ENCODE peak calls at places on chromosomes 6 and 20, in eight cellular contexts. U is kidney epithelial cell; V is omental fat pad; X is stimulated activated CD8-positive, alpha-beta memory T cell treated with anti-CD3 and anti-CD28 coated beads, Interleukin-4, amount 100 ng/mL, for 1 hour; M is NCI-H774; O is epithelial cell of esophagus; Y is GM19239; F is aorta. N is an unnamed sample.

GRCh38 chr6:156779206-156780116 is 2.3 kb downstream of the ARID1B start:
- DNase-seq in U (no peak), V (no peak), X (no peak), M (peak), O (peak), Y (peak), F (peak), N (peak)

GRCh38 chr6:41698350-41698781 is 37.0 kb downstream of the TFEB start:
- DNase-seq in U (peak), V (no peak), X (no peak), M (no peak), O (no peak), Y (no peak), F (no peak), N (no peak)

GRCh38 chr20:56343861-56344381 is 14.9 kb upstream of the FAM210B start:
- DNase-seq in U (no peak), V (no peak), X (no peak), M (no peak), O (peak), Y (peak), F (no peak), N (peak)

GRCh38 chr20:54084193-54084592 is 13.8 kb upstream of the BCAS1 start:
- DNase-seq in U (no peak), V (no peak), X (no peak), M (no peak), O (no peak), Y (no peak), F (no peak), N (no peak)

GRCh38 chr6:100171533-100172321 is 177.7 kb upstream of the MCHR2 start:
- DNase-seq in U (peak), V (no peak), X (no peak), M (no peak), O (peak), Y (no peak), F (no peak), N (no peak)

GRCh38 chr6:53496100-53496499 is 48.8 kb downstream of the GCLC start:
- DNase-seq in U (no peak), V (no peak), X (no peak), M (no peak), O (no peak), Y (no peak), F (no peak), N (no peak)

GRCh38 chr6:7910298-7910653 is 312 bp downstream of the TXNDC5 start:
- DNase-seq in U (no peak), V (no peak), X (no peak), M (no peak), O (no peak), Y (no peak), F (peak), N (no peak)

GRCh38 chr6:37354526-37355384 is 972 bp downstream of the RNF8 start:
- DNase-seq in U (no peak), V (peak), X (no peak), M (no peak), O (peak), Y (peak), F (peak), N (peak)

GRCh38 chr20:48523191-48523757 is 304.5 kb downstream of the PREX1 start:
- DNase-seq in U (no peak), V (no peak), X (no peak), M (no peak), O (peak), Y (peak), F (no peak), N (no peak)

GRCh38 chr20:44886828-44887227 is 1.3 kb downstream of the YWHAB start:
- DNase-seq in U (no peak), V (no peak), X (no peak), M (no peak), O (no peak), Y (no peak), F (no peak), N (no peak)

GRCh38 chr6:125316621-125317020 is 14.9 kb upstream of the HDDC2 start:
- DNase-seq in U (no peak), V (no peak), X (no peak), M (no peak), O (no peak), Y (no peak), F (no peak), N (no peak)

GRCh38 chr20:62258499-62259293 is 20.4 kb downstream of the OSBPL2 start:
- DNase-seq in U (peak), V (no peak), X (no peak), M (no peak), O (peak), Y (no peak), F (peak), N (no peak)